ENCODE peak calls at places on chromosomes 1 and 21, in four cellular contexts. D is activated CD4-positive, alpha-beta memory T cell treated with anti-CD3 and anti-CD28 coated beads for 36 hours; P is activated T-cell treated with anti-CD3 and anti-CD28 coated beads, Interleukin-2, amount 50 U/mL, for 72 hours; Y is stimulated activated CD4-positive, alpha-beta T cell treated with anti-CD3 and anti-CD28 coated beads, Interleukin-12 subunit alpha, Interleukin-12 subunit beta, amount 100 ng/mL, for 48 hours. B is an unnamed sample.

GRCh38 chr1:26285366-26286063 is 5.6 kb downstream of the SH3BGRL3 start:
- DNase-seq in D (peak; percentile 74), P (peak; percentile 75), Y (no peak), B (peak; percentile 76)

GRCh38 chr1:169964206-169964605 is 70.5 kb upstream of the SCYL3 start:
- DNase-seq in D (no peak), P (no peak), Y (no peak), B (no peak)

GRCh38 chr1:243642936-243643335 is 207.1 kb downstream of the AKT3 start:
- DNase-seq in D (no peak), P (no peak), Y (no peak), B (no peak)

GRCh38 chr1:175978926-175979325 is 228.2 kb downstream of the COP1 start:
- DNase-seq in D (no peak), P (no peak), Y (no peak), B (no peak)

GRCh38 chr1:89261926-89262540 is 10.6 kb downstream of the GBP5 start:
- DNase-seq in D (no peak), P (no peak), Y (no peak), B (no peak)

GRCh38 chr1:227949341-227949921 is 1.7 kb upstream of the WNT9A start:
- DNase-seq in D (no peak), P (no peak), Y (no peak), B (no peak)

GRCh38 chr21:36388835-36389234 is 3.6 kb downstream of the CHAF1B start:
- DNase-seq in D (no peak), P (no peak), Y (no peak), B (no peak)

GRCh38 chr1:221913351-221913750 is 171.5 kb upstream of the DUSP10 start:
- DNase-seq in D (no peak), P (no peak), Y (no peak), B (no peak)

GRCh38 chr1:236407059-236407458 is 13.0 kb downstream of the EDARADD start:
- DNase-seq in D (no peak), P (no peak), Y (no peak), B (no peak)